ENCODE peak calls at places on chromosomes 1 and 21, in eight cellular contexts. J, F, B, W, Q, G, N and O are unnamed samples.

GRCh38 chr1:3636080-3636479 is 11.3 kb downstream of the TPRG1L start:
- DNase-seq in J (no peak), F (no peak), B (no peak), W (no peak), Q (peak; percentile 25), G (no peak), N (no peak), O (no peak)

GRCh38 chr1:13543927-13544556 is 30.2 kb upstream of the LRRC38 start:
- DNase-seq in J (no peak), F (peak; percentile 20), B (peak; percentile 78), W (peak; percentile 67), Q (no peak), G (peak; percentile 23), N (peak; percentile 80), O (no peak)

GRCh38 chr1:101148987-101149386 is 87.8 kb upstream of the S1PR1 start:
- DNase-seq in J (no peak), F (no peak), B (peak; percentile 79), W (peak; percentile 76), Q (no peak), G (peak; percentile 50), N (no peak), O (no peak)

GRCh38 chr1:229407206-229408026 is 26.5 kb downstream of the ACTA1 start:
- DNase-seq in J (no peak), F (no peak), B (no peak), W (peak; percentile 20), Q (no peak), G (no peak), N (no peak), O (no peak)

GRCh38 chr1:19115082-19115808 is 94.8 kb downstream of the UBR4 start:
- DNase-seq in J (no peak), F (no peak), B (no peak), W (no peak), Q (no peak), G (no peak), N (no peak), O (no peak)

GRCh38 chr1:66445492-66446181 is 88.3 kb upstream of the SGIP1 start:
- DNase-seq in J (no peak), F (no peak), B (peak; percentile 42), W (no peak), Q (no peak), G (no peak), N (no peak), O (no peak)

GRCh38 chr1:181040284-181040865 is 6.6 kb downstream of the MR1 start:
- DNase-seq in J (no peak), F (no peak), B (no peak), W (no peak), Q (no peak), G (no peak), N (no peak), O (no peak)

GRCh38 chr1:84619383-84620093 is 45.3 kb upstream of the CTBS start:
- DNase-seq in J (peak; percentile 28), F (peak; percentile 31), B (peak; percentile 48), W (peak; percentile 95), Q (no peak), G (peak; percentile 81), N (no peak), O (peak; percentile 62)

GRCh38 chr21:42174173-42174572 is 44.8 kb upstream of the ABCG1 start:
- DNase-seq in J (no peak), F (peak; percentile 16), B (no peak), W (no peak), Q (no peak), G (no peak), N (no peak), O (no peak)

GRCh38 chr21:42169758-42170157 is 49.2 kb upstream of the ABCG1 start:
- DNase-seq in J (no peak), F (no peak), B (no peak), W (no peak), Q (no peak), G (no peak), N (no peak), O (no peak)

GRCh38 chr21:42175110-42175710 is 43.7 kb upstream of the ABCG1 start:
- DNase-seq in J (no peak), F (no peak), B (no peak), W (no peak), Q (no peak), G (no peak), N (no peak), O (no peak)

GRCh38 chr21:42172596-42173483 is 46.1 kb upstream of the ABCG1 start:
- DNase-seq in J (no peak), F (no peak), B (no peak), W (no peak), Q (no peak), G (no peak), N (no peak), O (no peak)

GRCh38 chr21:42171091-42172053 is 47.6 kb upstream of the ABCG1 start:
- DNase-seq in J (peak; percentile 42), F (peak; percentile 44), B (no peak), W (peak; percentile 30), Q (no peak), G (no peak), N (no peak), O (no peak)
- H3K4me3 ChIP-seq in J (no peak overlapping the region), F (no peak overlapping the region), B (no peak overlapping the region), W (no peak overlapping the region), Q (no peak overlapping the region), G (no peak overlapping the region), N (no peak overlapping the region), O (no peak overlapping the region)

DNA sequence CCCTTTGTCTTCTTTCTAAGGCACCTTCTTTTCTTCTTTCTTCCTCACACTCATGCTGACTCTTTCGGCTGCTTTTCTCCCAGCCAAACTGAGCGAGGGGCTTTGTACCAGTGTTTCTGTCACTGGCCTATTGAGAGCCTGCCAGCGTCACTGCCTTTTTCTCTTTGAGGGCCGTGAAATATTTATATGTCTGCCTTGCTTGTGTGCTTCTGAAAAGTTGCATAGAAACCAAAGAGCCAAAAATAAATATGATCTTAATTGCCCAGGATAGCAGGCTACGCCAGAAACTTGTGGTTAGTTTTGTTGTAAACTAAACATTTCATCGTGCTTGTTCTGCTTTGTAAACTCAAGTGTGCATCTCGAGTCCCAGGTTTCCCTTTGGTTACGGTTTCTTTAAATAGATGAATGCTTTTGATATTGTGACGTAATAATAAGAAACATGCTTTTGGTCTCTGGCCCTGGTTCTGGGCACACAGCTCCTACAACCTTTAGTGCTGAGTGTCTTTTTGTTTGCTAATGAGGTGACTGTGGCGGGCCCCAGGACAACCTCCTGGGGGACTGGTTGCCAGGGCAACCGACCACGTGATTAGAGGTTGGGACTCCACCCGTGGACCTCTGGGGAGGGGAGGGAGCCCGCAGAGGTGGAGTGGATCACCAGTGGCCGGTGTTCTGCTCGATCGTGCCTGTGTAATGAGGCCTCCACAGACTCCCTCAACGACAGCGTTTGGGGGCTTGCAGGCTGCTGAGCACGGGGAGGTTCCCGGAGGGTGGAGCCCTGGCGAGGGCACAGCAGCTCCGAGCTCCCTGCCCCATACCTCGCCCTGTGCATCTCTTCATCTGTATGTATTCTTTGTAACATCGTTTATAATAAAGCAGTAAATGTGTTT is 10.9 kb downstream of the SLC37A1 start:
- DNase-seq in J (peak; percentile 55), F (no peak), B (peak; percentile 86), W (peak; percentile 39), Q (peak; percentile 88), G (peak; percentile 26), N (peak; percentile 84), O (no peak)
- H3K4me3 ChIP-seq in J (peak overlapping the region; percentile 18), F (no peak overlapping the region), B (no peak overlapping the region), W (no peak overlapping the region), Q (no peak overlapping the region), G (peak overlapping the region; percentile 21), N (peak overlapping the region; percentile 24), O (no peak overlapping the region)

GRCh38 chr1:163022129-163022528 is 47.0 kb upstream of the RGS4 start:
- DNase-seq in J (no peak), F (no peak), B (no peak), W (no peak), Q (no peak), G (no peak), N (no peak), O (no peak)
- H3K4me3 ChIP-seq in J (no peak overlapping the region), F (no peak overlapping the region), B (no peak overlapping the region), W (no peak overlapping the region), Q (no peak overlapping the region), G (no peak overlapping the region), N (no peak overlapping the region), O (no peak overlapping the region)

DNA sequence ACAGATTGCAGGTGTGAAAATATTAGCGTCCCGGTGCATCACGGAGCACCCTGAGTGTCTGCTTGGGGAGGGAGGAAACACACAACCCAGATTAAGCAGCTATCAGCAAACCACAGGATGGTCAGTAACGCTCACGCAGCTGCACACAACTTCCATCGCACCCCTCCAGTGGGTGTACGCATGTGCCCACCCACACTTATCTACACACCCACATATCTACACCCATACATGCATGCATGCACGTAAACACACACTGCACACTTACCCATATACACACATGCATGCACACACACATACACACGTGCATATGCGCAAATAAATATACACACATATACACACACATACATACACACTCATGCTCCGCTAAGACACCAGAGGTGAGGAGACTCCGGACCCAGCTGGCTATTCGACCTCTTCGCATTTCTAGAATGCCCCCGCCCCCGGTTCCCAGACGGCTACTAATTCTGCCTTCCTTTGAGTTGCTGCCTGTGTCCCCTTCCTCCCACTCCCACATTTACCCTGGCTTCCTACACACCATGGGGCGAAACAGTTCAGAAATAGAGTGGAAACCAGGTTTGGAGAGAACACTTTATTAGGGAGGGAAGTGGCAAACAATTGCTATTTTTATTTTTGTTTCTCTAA is 26.2 kb downstream of the ITPKB start:
- DNase-seq in J (no peak), F (no peak), B (no peak), W (no peak), Q (no peak), G (no peak), N (no peak), O (no peak)
- H3K4me3 ChIP-seq in J (no peak overlapping the region), F (no peak overlapping the region), B (no peak overlapping the region), W (no peak overlapping the region), Q (no peak overlapping the region), G (no peak overlapping the region), N (no peak overlapping the region), O (no peak overlapping the region)

DNA sequence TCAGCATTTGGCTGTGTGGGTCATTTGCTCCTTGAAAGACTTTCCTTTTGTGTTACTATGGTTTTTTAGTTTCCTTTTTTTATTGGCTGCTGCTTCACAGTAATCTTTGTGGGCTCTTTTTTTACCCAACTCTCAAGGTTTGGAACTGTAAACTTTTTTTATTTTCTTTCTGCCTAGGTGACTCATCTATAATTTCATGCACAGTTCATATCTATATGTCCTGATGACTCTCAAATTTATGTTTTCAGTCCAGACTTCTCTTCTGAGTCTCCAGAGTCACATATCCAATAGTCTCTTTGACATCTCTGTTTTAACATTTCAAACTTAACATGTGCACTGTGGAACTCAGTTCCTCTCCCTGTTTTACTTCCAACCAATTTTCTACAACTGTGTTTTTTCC is 83.4 kb downstream of the ATF6 start:
- DNase-seq in J (no peak), F (no peak), B (no peak), W (no peak), Q (no peak), G (peak; percentile 17), N (no peak), O (no peak)
- H3K4me3 ChIP-seq in J (no peak overlapping the region), F (no peak overlapping the region), B (no peak overlapping the region), W (no peak overlapping the region), Q (no peak overlapping the region), G (no peak overlapping the region), N (no peak overlapping the region), O (no peak overlapping the region)

GRCh38 chr1:164635784-164636729 is 77.1 kb downstream of the PBX1 start:
- DNase-seq in J (peak; percentile 53), F (peak; percentile 45), B (no peak), W (no peak), Q (no peak), G (no peak), N (no peak), O (no peak)
- H3K4me3 ChIP-seq in J (no peak overlapping the region), F (no peak overlapping the region), B (no peak overlapping the region), W (no peak overlapping the region), Q (no peak overlapping the region), G (no peak overlapping the region), N (no peak overlapping the region), O (no peak overlapping the region)